ENCODE peak calls at places on chromosomes 16 and 17, in nine cellular contexts. S is fibroblast of pulmonary artery, R is cardiac fibroblast, U is choroid plexus epithelial cell, Y is midbrain, B is Ammon's horn, F is T-helper 17 cell, J is NCI-H345, M is NCI-H2081. E is an unnamed sample.
A peak's percentile ranks its signal among the peaks of the same experiment; 100 is the strongest.

GRCh38 chr17:50270430-50271172 is 3.7 kb upstream of the TMEM92 start:
- DNase-seq in M (no peak), J (no peak), F (no peak), B (no peak), U (peak; percentile 90), Y (no peak), S (peak; percentile 68), R (peak; percentile 84), E (no peak)

GRCh38 chr16:80280557-80280956 is 260.2 kb upstream of the DYNLRB2 start:
- DNase-seq in B (no peak), R (no peak), U (no peak), Y (no peak), S (no peak), J (no peak), F (no peak), M (no peak), E (no peak)

GRCh38 chr17:17385502-17385901 is 82.3 kb downstream of the NT5M start:
- DNase-seq in B (peak; percentile 68), M (no peak), F (no peak), Y (peak; percentile 28), J (no peak), S (no peak), R (no peak), U (no peak), E (no peak)

GRCh38 chr16:58461640-58462039 is 38.3 kb upstream of the NDRG4 start:
- DNase-seq in J (no peak), F (no peak), Y (no peak), B (no peak), S (no peak), U (no peak), M (no peak), R (no peak), E (no peak)

GRCh38 chr16:50208460-50208931 is 55.4 kb downstream of the TENT4B start:
- DNase-seq in R (no peak), F (no peak), U (peak; percentile 77), Y (no peak), M (no peak), S (peak; percentile 30), B (no peak), J (no peak), E (peak; percentile 86)

GRCh38 chr17:33686171-33686570 is 393.1 kb upstream of the ASIC2 start:
- DNase-seq in B (no peak), R (no peak), Y (no peak), S (no peak), F (no peak), U (no peak), M (no peak), J (peak; percentile 5), E (no peak)

GRCh38 chr16:70664325-70665112 is 18.2 kb downstream of the IL34 start:
- DNase-seq in Y (no peak), R (no peak), S (no peak), J (no peak), U (no peak), B (peak; percentile 2), M (no peak), F (no peak), E (no peak)

GRCh38 chr16:4752351-4753100 is 14.4 kb downstream of the ZNF500 start:
- DNase-seq in B (no peak), M (no peak), Y (no peak), R (no peak), S (no peak), J (no peak), U (no peak), F (no peak), E (no peak)

GRCh38 chr16:89017956-89018604 is 41.1 kb upstream of the CBFA2T3 start:
- DNase-seq in R (no peak), J (no peak), M (no peak), S (no peak), B (no peak), U (no peak), F (no peak), Y (no peak), E (no peak)

GRCh38 chr17:74757931-74758845 is 9.8 kb downstream of the NHERF1 start:
- DNase-seq in U (peak; percentile 53), F (no peak), M (no peak), R (peak; percentile 51), B (no peak), J (no peak), Y (no peak), S (peak; percentile 43), E (peak; percentile 48)

GRCh38 chr17:40556884-40557414 is 8.3 kb downstream of the CCR7 start:
- DNase-seq in F (no peak), Y (no peak), R (no peak), S (no peak), M (no peak), B (no peak), J (no peak), U (peak; percentile 67), E (peak; percentile 73)

GRCh38 chr17:56098746-56099145 is 54.5 kb upstream of the ANKFN1 start:
- DNase-seq in B (no peak), J (no peak), M (no peak), Y (no peak), S (no peak), F (no peak), R (no peak), U (no peak), E (no peak)

GRCh38 chr17:80358131-80358530 is 56.8 kb upstream of the ENDOV start:
- DNase-seq in J (no peak), R (no peak), Y (no peak), U (no peak), F (no peak), B (no peak), S (no peak), M (no peak), E (no peak)

GRCh38 chr17:43019418-43019817 is 2.8 kb downstream of the VAT1 start:
- DNase-seq in R (peak; percentile 36), F (no peak), B (no peak), S (no peak), Y (no peak), J (no peak), U (peak; percentile 44), M (no peak), E (no peak)

GRCh38 chr17:44828919-44829557 is 1.0 kb downstream of the GJC1 start:
- DNase-seq in B (no peak), F (no peak), Y (no peak), U (peak; percentile 48), M (peak; percentile 48), J (peak; percentile 35), R (peak; percentile 49), S (peak; percentile 42), E (peak; percentile 48)

GRCh38 chr17:4666296-4666695 is 24.8 kb upstream of the ALOX15 start:
- DNase-seq in Y (no peak), U (no peak), B (no peak), J (no peak), R (no peak), M (no peak), S (no peak), F (no peak), E (no peak)

GRCh38 chr17:44345497-44346026 is 460 bp downstream of the GRN start:
- DNase-seq in B (peak; percentile 88), M (peak; percentile 74), S (peak; percentile 59), F (no peak), Y (peak; percentile 64), J (peak; percentile 65), R (peak; percentile 66), U (peak; percentile 68), E (peak; percentile 83)

GRCh38 chr16:31508706-31509523 is 724 bp upstream of the RUSF1 start:
- DNase-seq in U (peak; percentile 51), R (peak; percentile 64), M (no peak), J (no peak), B (no peak), Y (peak; percentile 48), S (peak; percentile 59), F (no peak), E (peak; percentile 47)

GRCh38 chr17:48504953-48505352 is 25.9 kb downstream of the HOXB1 start:
- DNase-seq in M (no peak), R (no peak), J (no peak), B (no peak), Y (no peak), S (no peak), F (no peak), U (no peak), E (no peak)

GRCh38 chr16:84869464-84869863 is 49.7 kb downstream of the CRISPLD2 start:
- DNase-seq in F (no peak), R (no peak), S (no peak), Y (no peak), B (peak; percentile 8), U (no peak), J (no peak), M (no peak), E (no peak)

GRCh38 chr17:60393840-60394529 is 2.1 kb upstream of the USP32 start:
- DNase-seq in S (no peak), R (no peak), J (no peak), Y (no peak), U (no peak), M (no peak), B (no peak), F (no peak), E (no peak)

GRCh38 chr16:29821663-29822115 is 1.4 kb downstream of the MVP start:
- DNase-seq in U (peak; percentile 86), M (no peak), S (peak; percentile 75), B (no peak), R (peak; percentile 79), Y (no peak), F (no peak), J (no peak), E (peak; percentile 76)

GRCh38 chr17:66542183-66542966 is 240.0 kb downstream of the PRKCA start:
- DNase-seq in J (no peak), F (no peak), B (no peak), U (peak; percentile 85), M (peak; percentile 20), S (peak; percentile 70), R (peak; percentile 77), Y (no peak), E (no peak)

E was measured in dermis blood vessel endothelial cell.